ENCODE peak calls at places on chromosomes 13 and 19, in five cellular contexts. M is cerebellar nuclear complex; N is RCC 7860; E is HS-5; A is stimulated activated CD4-positive, alpha-beta T cell treated with anti-CD3 and anti-CD28 coated beads, TNF-alpha, amount 100 ng/mL, for 24 hours. G is an unnamed sample.

GRCh38 chr13:74920945-74921725 is 560.8 kb downstream of the TBC1D4 start:
- DNase-seq in A (no peak), N (no peak), M (no peak), E (no peak), G (no peak)

GRCh38 chr19:31693131-31693700 is 344.0 kb upstream of the TSHZ3 start:
- DNase-seq in A (no peak), M (no peak), N (no peak), E (no peak), G (no peak)

GRCh38 chr13:43665388-43665787 is 121.4 kb downstream of the ENOX1 start:
- DNase-seq in N (no peak), A (no peak), M (no peak), E (no peak), G (no peak)

GRCh38 chr13:20303636-20304035 is 71.5 kb upstream of the GJB6 start:
- DNase-seq in N (no peak), A (no peak), M (no peak), E (no peak), G (no peak)

GRCh38 chr19:42246869-42247630 is 4.6 kb upstream of the GSK3A start:
- DNase-seq in A (no peak), E (no peak), M (no peak), N (no peak), G (no peak)

GRCh38 chr13:98484289-98485219 is 92.4 kb downstream of the STK24 start:
- DNase-seq in M (no peak), E (peak), A (peak), N (peak), G (peak)

GRCh38 chr19:34269489-34269888 is 15.1 kb downstream of the GARRE1 start:
- DNase-seq in M (no peak), N (no peak), E (no peak), A (no peak), G (no peak)

GRCh38 chr19:31648347-31648746 is 299.1 kb upstream of the TSHZ3 start:
- DNase-seq in M (no peak), N (peak), A (no peak), E (no peak), G (no peak)

GRCh38 chr13:27372896-27373295 is 51.5 kb upstream of the GTF3A start:
- DNase-seq in A (no peak), M (no peak), N (no peak), E (no peak), G (no peak)

GRCh38 chr19:926595-927043 is 784 bp downstream of the ARID3A start:
- DNase-seq in N (no peak), A (peak), E (no peak), M (no peak), G (no peak)

GRCh38 chr19:13906525-13906904 is 514 bp downstream of the CC2D1A start:
- DNase-seq in A (peak), M (no peak), N (no peak), E (no peak), G (no peak)

GRCh38 chr19:50387176-50387867 is 3.2 kb downstream of the POLD1 start:
- DNase-seq in A (no peak), N (no peak), E (peak), M (no peak), G (no peak)

GRCh38 chr19:33311326-33311682 is 9.0 kb upstream of the CEBPA start:
- DNase-seq in N (no peak), A (no peak), E (no peak), M (no peak), G (no peak)

GRCh38 chr19:14746891-14747290 is 31.5 kb downstream of the ADGRE2 start:
- DNase-seq in N (no peak), A (no peak), M (no peak), E (no peak), G (no peak)

GRCh38 chr19:37564624-37565369 is 29.8 kb downstream of the ZNF571 start:
- DNase-seq in N (no peak), E (no peak), M (no peak), A (no peak), G (no peak)

GRCh38 chr13:27919299-27919933 is 384 bp upstream of the PDX1 start:
- DNase-seq in M (no peak), N (no peak), E (no peak), A (no peak), G (no peak)

GRCh38 chr19:2253106-2254051 is 2.8 kb downstream of the JSRP1 start:
- DNase-seq in A (peak), E (no peak), N (no peak), M (no peak), G (no peak)

GRCh38 chr19:55526216-55527196 is 10.4 kb downstream of the SBK2 start:
- DNase-seq in A (no peak), E (no peak), N (peak), M (no peak), G (peak)

GRCh38 chr13:113792821-113793717 is 34.0 kb downstream of the TMEM255B start:
- DNase-seq in N (no peak), M (no peak), A (no peak), E (no peak), G (no peak)